ENCODE peak calls at places on chromosome 7, in four cellular contexts. V is AG04450, E is brain microvascular endothelial cell, C is PC-3. D is an unnamed sample.

GRCh38 chr7:30896783-30897617 is 14.7 kb upstream of the AQP1 start:
- DNase-seq in V (no peak), E (no peak), C (no peak), D (no peak)

GRCh38 chr7:37052673-37053072 is 328.4 kb upstream of the AOAH start:
- DNase-seq in V (no peak), E (peak), C (peak), D (no peak)

GRCh38 chr7:81956520-81956919 is 186.7 kb upstream of the HGF start:
- DNase-seq in V (peak), E (peak), C (peak), D (peak)

GRCh38 chr7:92843034-92843760 is 6.8 kb upstream of the CDK6 start:
- DNase-seq in V (no peak), E (peak), C (no peak), D (no peak)

GRCh38 chr7:99399597-99399996 is 8.8 kb downstream of the PDAP1 start:
- DNase-seq in V (no peak), E (no peak), C (no peak), D (no peak)

GRCh38 chr7:79615871-79616640 is 162.6 kb upstream of the MAGI2 start:
- DNase-seq in V (no peak), E (no peak), C (peak), D (no peak)

GRCh38 chr7:16929146-16929762 is 47.5 kb upstream of the AGR3 start:
- DNase-seq in V (no peak), E (no peak), C (no peak), D (no peak)

GRCh38 chr7:131621652-131622051 is 65.2 kb upstream of the PODXL start:
- DNase-seq in V (no peak), E (no peak), C (no peak), D (no peak)

GRCh38 chr7:108351715-108352114 is 104.5 kb downstream of the NRCAM start:
- DNase-seq in V (no peak), E (no peak), C (peak), D (no peak)

GRCh38 chr7:69620063-69620462 is 21.8 kb downstream of the AUTS2 start:
- DNase-seq in V (no peak), E (no peak), C (no peak), D (no peak)

GRCh38 chr7:156578978-156579430 is 61.6 kb upstream of the RNF32 start:
- DNase-seq in V (no peak), E (no peak), C (no peak), D (no peak)

GRCh38 chr7:75559355-75559986 is 67.4 kb downstream of the SPDYE5 start:
- DNase-seq in V (no peak), E (no peak), C (no peak), D (no peak)

GRCh38 chr7:20642171-20642570 is 26.7 kb downstream of the ABCB5 start:
- DNase-seq in V (no peak), E (no peak), C (no peak), D (no peak)

GRCh38 chr7:92133133-92133736 is 1.0 kb downstream of the CYP51A1 start:
- DNase-seq in V (no peak), E (no peak), C (no peak), D (no peak)

GRCh38 chr7:47074702-47075153 is 507.2 kb downstream of the TNS3 start:
- DNase-seq in V (no peak), E (no peak), C (no peak), D (no peak)

GRCh38 chr7:45099891-45100760 is 11.4 kb upstream of the NACAD start:
- DNase-seq in V (no peak), E (no peak), C (no peak), D (no peak)

GRCh38 chr7:26100940-26101339 is 51.1 kb upstream of the NFE2L3 start:
- DNase-seq in V (no peak), E (no peak), C (no peak), D (no peak)

GRCh38 chr7:121360564-121360963 is 31.8 kb downstream of the WNT16 start:
- DNase-seq in V (no peak), E (no peak), C (no peak), D (no peak)

GRCh38 chr7:39609462-39610149 is 13.8 kb upstream of the RALA start:
- DNase-seq in V (no peak), E (no peak), C (no peak), D (no peak)

GRCh38 chr7:107563072-107563760 is 504 bp downstream of the COG5 start:
- DNase-seq in V (no peak), E (peak), C (peak), D (no peak)

GRCh38 chr7:105808703-105809590 is 67.5 kb downstream of the ATXN7L1 start:
- DNase-seq in V (peak), E (peak), C (peak), D (no peak)

GRCh38 chr7:122430710-122431109 is 126.2 kb upstream of the FEZF1 start:
- DNase-seq in V (no peak), E (no peak), C (no peak), D (no peak)

GRCh38 chr7:28666144-28666543 is 253.8 kb downstream of the CREB5 start:
- DNase-seq in V (no peak), E (no peak), C (peak), D (no peak)

GRCh38 chr7:157018328-157018996 is 8.0 kb upstream of the MNX1 start:
- DNase-seq in V (no peak), E (no peak), C (no peak), D (no peak)

GRCh38 chr7:148558914-148559313 is 31.7 kb upstream of the C7orf33 start:
- DNase-seq in V (no peak), E (no peak), C (no peak), D (no peak)

GRCh38 chr7:27096756-27097514 is 1.1 kb upstream of the HOXA1 start:
- DNase-seq in V (no peak), E (no peak), C (peak), D (no peak)

GRCh38 chr7:30927559-30927958 is 15.9 kb downstream of the AQP1 start:
- DNase-seq in V (no peak), E (no peak), C (no peak), D (no peak)

GRCh38 chr7:135519233-135519688 is 9.4 kb upstream of the CNOT4 start:
- DNase-seq in V (no peak), E (no peak), C (no peak), D (no peak)

GRCh38 chr7:31707089-31707488 is 20.1 kb downstream of the PPP1R17 start:
- DNase-seq in V (no peak), E (no peak), C (no peak), D (no peak)

GRCh38 chr7:128221929-128222403 is 19.1 kb upstream of the LEP start:
- DNase-seq in V (no peak), E (peak), C (peak), D (peak)

GRCh38 chr7:122161628-122162027 is 17.6 kb upstream of the AASS start:
- DNase-seq in V (no peak), E (no peak), C (no peak), D (no peak)

GRCh38 chr7:106768324-106768751 is 96.7 kb upstream of the PIK3CG start:
- DNase-seq in V (no peak), E (no peak), C (no peak), D (no peak)

GRCh38 chr7:131026297-131027003 is 292.4 kb upstream of the KLF14 start:
- DNase-seq in V (no peak), E (no peak), C (no peak), D (peak)

GRCh38 chr7:157947504-157947903 is 610.7 kb downstream of the DNAJB6 start:
- DNase-seq in V (no peak), E (no peak), C (no peak), D (no peak)

GRCh38 chr7:75650062-75650461 is 88.7 kb downstream of the HIP1 start:
- DNase-seq in V (no peak), E (no peak), C (no peak), D (no peak)

GRCh38 chr7:151722533-151722932 is 154.4 kb downstream of the PRKAG2 start:
- DNase-seq in V (no peak), E (no peak), C (no peak), D (no peak)

GRCh38 chr7:45714521-45714820 is 140.3 kb downstream of the ADCY1 start:
- DNase-seq in V (no peak), E (no peak), C (no peak), D (no peak)

GRCh38 chr7:868189-868486 is 8.2 kb upstream of the GET4 start:
- DNase-seq in V (no peak), E (no peak), C (no peak), D (no peak)

GRCh38 chr7:865921-866320 is 10.4 kb upstream of the GET4 start:
- DNase-seq in V (no peak), E (no peak), C (no peak), D (no peak)

GRCh38 chr7:869348-869747 is 7.0 kb upstream of the GET4 start:
- DNase-seq in V (no peak), E (no peak), C (no peak), D (no peak)

GRCh38 chr7:867001-867405 is 9.4 kb upstream of the GET4 start:
- DNase-seq in V (peak), E (peak), C (no peak), D (no peak)

DNA sequence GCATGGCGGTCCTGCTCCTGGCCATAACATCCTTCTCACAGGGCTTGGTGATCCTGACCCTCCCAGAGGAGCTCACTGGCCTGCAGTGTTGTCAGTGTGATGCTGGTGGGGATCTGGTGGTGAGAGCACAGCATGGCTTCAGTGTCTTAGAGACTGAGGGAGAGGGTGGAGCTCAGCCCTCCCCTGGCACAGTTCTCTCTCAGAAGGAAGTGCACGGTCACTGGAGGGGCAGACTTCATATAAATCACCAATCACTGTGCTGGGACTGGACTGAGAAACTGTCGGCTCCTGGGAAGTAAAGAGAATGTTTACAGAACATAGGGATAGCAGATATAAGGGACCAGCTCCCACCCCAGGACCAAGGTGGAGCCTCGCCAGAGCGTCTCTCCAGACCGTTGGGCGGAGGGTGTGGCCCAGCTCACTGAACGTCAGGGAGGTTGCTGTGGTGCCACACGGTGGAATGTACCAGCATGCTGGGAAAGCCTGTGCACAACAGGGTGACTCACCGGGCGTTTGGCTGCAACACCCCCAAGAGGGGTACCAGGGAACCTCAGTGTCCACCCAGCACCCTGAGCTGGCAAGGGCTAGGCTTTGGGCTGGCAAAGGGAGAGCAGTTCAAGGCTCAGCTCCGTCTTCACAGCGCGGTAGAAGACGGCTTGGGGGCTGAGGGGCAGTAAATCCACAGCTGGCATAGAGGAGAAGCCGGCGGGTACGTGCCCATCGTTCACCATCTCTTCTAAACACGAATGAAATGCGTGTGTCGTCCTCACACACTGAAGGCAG is 8.8 kb upstream of the GET4 start:
- DNase-seq in V (no peak), E (peak), C (no peak), D (no peak)
- H3K4me3 ChIP-seq in V (peak), E (no peak), C (no peak), D (no peak)

DNA sequence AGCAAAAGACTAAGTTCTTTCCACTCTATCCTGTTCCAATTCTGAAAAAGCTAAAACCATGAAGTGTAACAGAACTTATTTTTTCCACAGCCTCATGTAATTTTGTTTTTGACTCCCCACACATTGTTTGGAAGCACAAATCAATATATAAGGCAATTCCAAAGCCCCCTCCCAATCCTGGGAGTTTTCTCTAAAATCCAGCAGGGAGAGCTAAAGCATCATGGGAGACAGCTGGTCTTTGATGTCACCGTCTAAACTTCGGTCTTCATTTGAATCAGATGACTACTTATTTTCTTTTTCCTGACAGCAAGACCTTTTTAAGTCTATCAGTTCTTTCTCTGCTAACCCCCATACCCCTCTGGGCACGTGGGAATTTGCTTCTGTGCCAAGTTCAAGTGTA is 33.3 kb upstream of the PON1 start:
- DNase-seq in V (no peak), E (no peak), C (peak), D (no peak)
- TF ChIP-seq CTCF in V (peak), E (peak), C (peak), D (no peak)

DNA sequence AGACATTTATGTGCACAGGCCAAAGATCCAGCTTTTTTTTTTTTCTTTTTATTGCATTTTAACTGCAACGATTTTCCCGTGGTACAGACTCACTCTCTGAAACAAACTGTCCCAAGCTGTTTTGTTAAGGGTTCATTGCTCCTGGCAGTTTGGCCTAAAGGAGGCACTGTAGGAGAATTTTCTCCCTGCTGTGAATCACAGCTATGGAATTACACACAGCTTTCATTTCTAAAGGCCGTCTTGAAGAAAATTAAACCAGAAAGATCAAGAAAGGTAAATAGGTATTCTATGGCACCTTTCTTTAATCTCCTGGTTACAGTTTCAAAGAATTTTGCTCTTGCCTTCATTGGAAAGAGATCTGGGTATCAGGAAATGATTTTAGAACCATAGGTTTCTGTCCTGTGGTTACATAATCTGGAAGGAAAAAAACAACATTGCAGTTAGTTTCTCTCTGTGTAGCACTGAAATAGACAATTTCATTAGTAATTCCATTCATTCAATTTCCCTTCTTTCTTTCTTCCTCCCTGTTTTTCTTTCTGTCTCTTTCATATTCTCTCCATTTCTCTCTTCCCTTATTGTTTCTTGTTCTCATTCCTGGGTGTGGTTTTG is 51.2 kb downstream of the PDK4 start:
- DNase-seq in V (peak), E (peak), C (peak), D (peak)
- H3K4me3 ChIP-seq in V (peak), E (peak), C (peak), D (no peak)

GRCh38 chr7:101558742-101559325 is 70.3 kb downstream of the MYL10 start:
- DNase-seq in V (no peak), E (no peak), C (peak), D (no peak)
- TF ChIP-seq CTCF in V (no peak), E (peak), C (peak), D (peak)

GRCh38 chr7:6166443-6166871 is 106.0 kb downstream of the CYTH3 start:
- DNase-seq in V (no peak), E (no peak), C (no peak), D (no peak)

GRCh38 chr7:6164491-6164890 is 107.9 kb downstream of the CYTH3 start:
- DNase-seq in V (no peak), E (peak), C (no peak), D (no peak)

GRCh38 chr7:6165521-6166325 is 106.7 kb downstream of the CYTH3 start:
- DNase-seq in V (no peak), E (peak), C (no peak), D (no peak)

GRCh38 chr7:6164010-6164409 is 108.4 kb downstream of the CYTH3 start:
- DNase-seq in V (no peak), E (no peak), C (no peak), D (no peak)

GRCh38 chr7:6165075-6165474 is 107.3 kb downstream of the CYTH3 start:
- DNase-seq in V (no peak), E (no peak), C (no peak), D (no peak)
- H3K4me3 ChIP-seq in V (no peak), E (no peak), C (no peak), D (no peak)

D was measured in AG09309.